ENCODE peak calls at places on chromosome 20, in six cellular contexts. V is fibroblast of pulmonary artery; M is B cell; I is HTR-8/SVneo; P is tibial nerve; R is activated CD4-positive, alpha-beta T cell treated with anti-CD3 and anti-CD28 coated beads, Interleukin-2, amount 50 U/mL, for 24 hours. G is an unnamed sample.

GRCh38 chr20:41617059-41617921 is 887 bp downstream of the CHD6 start:
- DNase-seq in V (peak), M (no peak), I (peak), P (no peak), R (no peak), G (peak)

GRCh38 chr20:57407541-57407956 is 16.4 kb downstream of the RBM38 start:
- DNase-seq in V (no peak), M (no peak), I (no peak), P (no peak), R (no peak), G (no peak)

GRCh38 chr20:47267621-47268020 is 88.9 kb downstream of the ZMYND8 start:
- DNase-seq in V (no peak), M (no peak), I (no peak), P (no peak), R (no peak), G (no peak)

GRCh38 chr20:4152696-4153235 is 137.4 kb upstream of the RNF24 start:
- DNase-seq in V (no peak), M (no peak), I (no peak), P (no peak), R (no peak), G (no peak)

GRCh38 chr20:55701467-55701866 is 303.9 kb downstream of the CBLN4 start:
- DNase-seq in V (no peak), M (no peak), I (no peak), P (no peak), R (no peak), G (no peak)

GRCh38 chr20:50027611-50028105 is 44.9 kb downstream of the SNAI1 start:
- DNase-seq in V (peak), M (no peak), I (peak), P (no peak), R (no peak), G (peak)

GRCh38 chr20:38751360-38751976 is 3.2 kb downstream of the ACTR5 start:
- DNase-seq in V (peak), M (no peak), I (peak), P (no peak), R (no peak), G (peak)

GRCh38 chr20:12591949-12592470 is 416.8 kb upstream of the SPTLC3 start:
- DNase-seq in V (no peak), M (no peak), I (no peak), P (no peak), R (no peak), G (no peak)

GRCh38 chr20:10221022-10221421 is 2.4 kb downstream of the SNAP25 start:
- DNase-seq in V (no peak), M (no peak), I (no peak), P (no peak), R (no peak), G (no peak)

GRCh38 chr20:9203081-9203447 is 134.2 kb downstream of the PLCB4 start:
- DNase-seq in V (no peak), M (no peak), I (no peak), P (no peak), R (no peak), G (peak)

GRCh38 chr20:36607586-36608387 is 2.2 kb downstream of the RAB5IF start:
- DNase-seq in V (no peak), M (no peak), I (no peak), P (no peak), R (no peak), G (no peak)

GRCh38 chr20:5535211-5535756 is 214.9 kb upstream of the SHLD1 start:
- DNase-seq in V (peak), M (no peak), I (no peak), P (no peak), R (no peak), G (peak)

G was measured in choroid plexus epithelial cell.